ENCODE peak calls at places on chromosomes 12 and 14, in eight cellular contexts. B, T, G, J, A, P, W and F are unnamed samples.
A peak's percentile ranks its signal among the peaks of the same experiment; 100 is the strongest.

GRCh38 chr14:97290065-97290464 is 492.9 kb downstream of the VRK1 start:
- ATAC-seq in W (no peak), A (peak; percentile 49), P (no peak), B (no peak), T (no peak), J (no peak), G (no peak), F (no peak)

GRCh38 chr12:26783133-26783531 is 49.9 kb downstream of the ITPR2 start:
- ATAC-seq in J (no peak), P (no peak), B (no peak), A (no peak), W (no peak), T (no peak), G (no peak), F (no peak)

GRCh38 chr12:92466391-92467305 is 236.1 kb upstream of the PLEKHG7 start:
- ATAC-seq in A (peak; percentile 39), B (peak; percentile 77), P (peak; percentile 83), G (no peak), T (no peak), W (no peak), J (no peak), F (peak; percentile 31)

GRCh38 chr14:100282083-100282350 is 24.2 kb downstream of the SLC25A29 start:
- ATAC-seq in A (no peak), G (no peak), W (no peak), P (no peak), B (no peak), J (no peak), T (no peak), F (no peak)

GRCh38 chr12:75727577-75727976 is 216.2 kb upstream of the KRR1 start:
- ATAC-seq in W (no peak), T (no peak), P (no peak), J (peak; percentile 59), B (no peak), G (peak; percentile 64), A (no peak), F (no peak)

GRCh38 chr12:23230899-23231298 is 605.9 kb downstream of the ETNK1 start:
- ATAC-seq in P (no peak), T (no peak), A (no peak), J (no peak), B (no peak), W (no peak), G (no peak), F (no peak)

GRCh38 chr12:62347922-62348650 is 87.9 kb downstream of the USP15 start:
- ATAC-seq in B (no peak), T (no peak), A (peak; percentile 53), W (no peak), P (peak; percentile 72), J (no peak), G (no peak), F (no peak)

GRCh38 chr14:39617537-39617936 is 185.3 kb upstream of the FBXO33 start:
- ATAC-seq in J (no peak), P (no peak), W (no peak), T (no peak), B (no peak), G (no peak), A (no peak), F (no peak)

GRCh38 chr12:28413455-28414109 is 223.3 kb downstream of the CCDC91 start:
- ATAC-seq in T (no peak), P (no peak), B (no peak), J (no peak), G (no peak), A (peak; percentile 79), W (peak; percentile 83), F (no peak)

GRCh38 chr12:120132863-120133385 is 16.4 kb upstream of the RAB35 start:
- ATAC-seq in W (no peak), G (no peak), P (no peak), J (no peak), A (peak; percentile 95), B (no peak), T (peak; percentile 53), F (no peak)

GRCh38 chr14:23414254-23414653 is 6.2 kb upstream of the MYH6 start:
- ATAC-seq in A (no peak), P (no peak), G (no peak), B (no peak), T (no peak), W (no peak), J (no peak), F (no peak)

GRCh38 chr14:22875748-22876319 is 4.3 kb downstream of the LRP10 start:
- ATAC-seq in J (no peak), T (no peak), A (no peak), P (no peak), W (no peak), B (no peak), G (no peak), F (no peak)

GRCh38 chr14:65574611-65575010 is 162.1 kb downstream of the FUT8 start:
- ATAC-seq in J (no peak), T (no peak), A (no peak), G (no peak), W (no peak), B (no peak), P (no peak), F (no peak)

GRCh38 chr14:60222820-60223219 is 26.2 kb upstream of the PPM1A start:
- ATAC-seq in G (no peak), B (peak; percentile 99), A (no peak), P (no peak), W (no peak), T (peak; percentile 96), J (no peak), F (no peak)

DNA sequence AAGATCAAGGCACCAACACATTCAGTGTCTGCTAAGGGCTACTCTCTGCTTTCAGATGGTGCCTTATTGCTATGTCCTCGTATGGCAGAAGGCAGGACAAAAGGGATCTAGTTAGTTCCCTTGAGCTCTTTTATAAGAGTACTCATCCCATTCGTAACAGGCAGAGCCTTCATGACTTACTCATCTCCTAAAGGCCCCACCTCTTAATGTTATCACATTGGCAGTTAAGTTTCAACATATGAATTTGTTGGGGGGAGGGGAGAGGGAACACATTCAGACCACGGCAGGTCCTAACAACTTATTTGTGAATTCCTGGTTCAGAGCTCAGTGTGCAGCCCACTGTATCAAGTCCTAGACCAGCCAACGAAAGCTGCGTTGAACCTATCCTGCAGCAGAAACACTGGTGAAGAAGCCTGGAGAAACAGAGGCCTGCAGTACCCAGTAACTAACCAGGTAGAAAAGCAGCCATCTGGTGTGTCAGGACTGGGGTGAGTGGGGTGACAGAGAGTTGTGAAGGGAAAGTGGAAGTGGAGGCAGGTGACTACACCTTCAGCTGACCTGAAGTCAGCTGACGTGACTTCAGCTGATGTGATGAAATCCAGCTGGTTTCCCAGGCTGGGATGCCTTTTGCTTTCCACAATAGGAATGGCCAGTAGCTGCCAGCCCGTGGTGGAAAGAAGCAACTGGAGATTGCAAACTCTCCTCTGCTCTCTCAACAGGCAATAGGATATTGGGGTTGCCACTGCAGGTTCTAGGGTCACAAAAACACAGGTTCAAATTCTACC is 101.6 kb upstream of the PLXNC1 start:
- ATAC-seq in P (no peak), T (no peak), A (no peak), G (no peak), B (peak; percentile 43), W (no peak), J (no peak), F (no peak)
- H3K27ac ChIP-seq in P (no peak overlapping the region), T (peak overlapping the region; percentile 38), A (no peak overlapping the region), G (no peak overlapping the region), B (no peak overlapping the region), W (no peak overlapping the region), J (no peak overlapping the region), F (no peak overlapping the region)

DNA sequence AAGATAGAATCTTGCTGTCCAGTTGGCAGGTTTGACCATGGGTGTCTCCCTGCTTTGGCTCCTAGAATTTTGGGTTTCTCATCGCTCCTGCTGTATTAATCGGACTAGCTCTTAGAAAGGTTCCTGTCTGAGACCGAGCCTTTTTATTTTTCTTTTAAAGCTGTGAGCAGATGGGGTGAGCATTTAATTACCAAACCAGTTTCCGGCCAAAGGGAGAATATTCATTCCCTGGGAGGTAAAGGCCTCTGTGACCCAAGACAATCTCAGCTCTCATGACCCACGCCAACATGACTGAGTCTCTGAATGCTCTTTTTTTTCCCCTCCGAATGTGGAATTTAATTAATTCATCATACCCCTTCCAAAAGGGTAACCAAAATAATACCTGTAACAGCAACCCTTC is 464.7 kb upstream of the TMEM132C start:
- ATAC-seq in A (no peak), T (no peak), P (no peak), G (no peak), B (no peak), W (no peak), J (no peak), F (no peak)
- TF ChIP-seq POLR2A in A (no peak), T (no peak), P (no peak), G (no peak), B (no peak), W (no peak), J (no peak), F (no peak)

DNA sequence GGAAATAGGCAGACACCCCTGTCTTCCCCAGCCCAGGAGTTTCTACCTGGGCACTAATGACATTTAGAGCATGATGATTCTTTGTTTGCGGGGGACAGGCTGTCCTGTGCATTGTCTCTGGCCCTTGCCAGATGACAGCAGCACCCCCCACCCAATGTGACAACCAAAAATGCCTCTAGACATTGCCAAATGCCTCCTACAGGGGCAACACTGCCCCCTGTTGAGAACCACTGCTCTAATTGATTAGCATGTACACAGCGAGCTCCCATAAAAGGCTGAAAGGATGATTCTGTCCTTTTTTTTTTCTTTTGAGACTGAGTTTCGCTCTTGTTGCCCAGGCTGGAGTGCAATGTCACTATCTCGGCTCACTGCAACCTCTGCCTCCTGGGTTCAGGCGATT is 50.5 kb downstream of the MAP1LC3B2 start:
- ATAC-seq in J (peak; percentile 73), G (no peak), P (no peak), W (peak; percentile 82), A (peak; percentile 50), B (no peak), T (no peak), F (no peak)
- H3K27ac ChIP-seq in J (no peak overlapping the region), G (no peak overlapping the region), P (no peak overlapping the region), W (no peak overlapping the region), A (no peak overlapping the region), B (no peak overlapping the region), T (no peak overlapping the region), F (no peak overlapping the region)

GRCh38 chr12:50222275-50222783 is 55.2 kb upstream of the CERS5 start:
- ATAC-seq in T (peak; percentile 71), G (no peak), P (peak; percentile 84), B (peak; percentile 73), W (peak; percentile 84), A (peak; percentile 41), J (peak; percentile 44), F (peak; percentile 83)

GRCh38 chr12:50219544-50219943 is 52.4 kb upstream of the CERS5 start:
- ATAC-seq in P (no peak), J (no peak), G (no peak), A (no peak), B (no peak), W (no peak), T (no peak), F (no peak)

GRCh38 chr12:50220357-50221061 is 53.3 kb upstream of the CERS5 start:
- ATAC-seq in J (no peak), A (peak; percentile 71), P (peak; percentile 15), G (no peak), T (no peak), W (peak; percentile 67), B (no peak), F (peak; percentile 47)

GRCh38 chr12:50224026-50224692 is 57.0 kb upstream of the CERS5 start:
- ATAC-seq in B (peak; percentile 51), T (no peak), G (peak; percentile 52), P (no peak), J (peak; percentile 85), A (peak; percentile 76), W (no peak), F (no peak)

GRCh38 chr12:50221228-50222008 is 54.2 kb upstream of the CERS5 start:
- ATAC-seq in T (peak; percentile 63), A (peak; percentile 45), P (peak; percentile 24), J (no peak), W (peak; percentile 78), B (peak; percentile 80), G (no peak), F (peak; percentile 52)
- TF ChIP-seq POLR2A in T (no peak), A (no peak), P (peak; percentile 46), J (no peak), W (peak; percentile 65), B (peak; percentile 28), G (no peak), F (no peak)

GRCh38 chr12:47823422-47824086 is 3.9 kb upstream of the HDAC7 start:
- ATAC-seq in A (no peak), T (no peak), J (no peak), B (no peak), G (no peak), P (no peak), W (no peak), F (no peak)
- H3K27ac ChIP-seq in A (no peak overlapping the region), T (no peak overlapping the region), J (no peak overlapping the region), B (peak overlapping the region; percentile 94), G (no peak overlapping the region), P (no peak overlapping the region), W (no peak overlapping the region), F (peak overlapping the region; percentile 99)